ENCODE peak calls at places on chromosomes 11 and 22, in four cellular contexts. Y is H1, B is spleen, T is GM12878. X is an unnamed sample.

GRCh38 chr11:117387992-117388765 is 60.5 kb downstream of the CEP164 start:
- DNase-seq in B (no peak), Y (no peak), T (no peak), X (no peak)

GRCh38 chr11:122354029-122354697 is 238.1 kb upstream of the BLID start:
- DNase-seq in T (no peak), B (no peak), Y (no peak), X (no peak)

GRCh38 chr11:126133902-126134301 is 71.2 kb upstream of the CDON start:
- DNase-seq in B (peak; percentile 31), Y (no peak), T (no peak), X (no peak)

GRCh38 chr22:19175602-19176174 is 2.8 kb downstream of the SLC25A1 start:
- DNase-seq in B (no peak), Y (no peak), T (no peak), X (no peak)

GRCh38 chr11:104798794-104799193 is 99.5 kb downstream of the CASP12 start:
- DNase-seq in T (no peak), Y (no peak), B (no peak), X (no peak)

GRCh38 chr11:9120659-9121350 is 29.4 kb upstream of the SCUBE2 start:
- DNase-seq in T (no peak), B (no peak), Y (peak; percentile 36), X (no peak)

GRCh38 chr11:7577226-7577882 is 63.6 kb downstream of the PPFIBP2 start:
- DNase-seq in B (no peak), Y (no peak), T (no peak), X (peak; percentile 47)

GRCh38 chr22:26565889-26566288 is 24.0 kb downstream of the TPST2 start:
- DNase-seq in T (no peak), Y (no peak), B (no peak), X (no peak)

GRCh38 chr11:62439785-62440602 is 21.2 kb downstream of the SCGB1A1 start:
- DNase-seq in T (no peak), B (no peak), Y (no peak), X (no peak)

GRCh38 chr11:7485136-7485853 is at the start of gene OLFML1:
- DNase-seq in Y (no peak), T (no peak), B (no peak), X (no peak)

GRCh38 chr11:130314184-130314748 is 451 bp downstream of the ZBTB44 start:
- DNase-seq in T (no peak), Y (no peak), B (peak; percentile 95), X (peak; percentile 79)

GRCh38 chr22:44620129-44620840 is 81.7 kb upstream of the PRR5 start:
- DNase-seq in Y (peak; percentile 36), B (peak; percentile 92), T (no peak), X (peak; percentile 64)

GRCh38 chr11:3134651-3135490 is 30.2 kb downstream of the OSBPL5 start:
- DNase-seq in T (no peak), Y (no peak), B (peak; percentile 78), X (peak; percentile 8)

GRCh38 chr11:65634905-65635731 is 2.8 kb upstream of the SIPA1 start:
- DNase-seq in T (no peak), B (peak; percentile 75), Y (no peak), X (no peak)
- H3K36me3 ChIP-seq in T (peaks cover 19% of the 10 kb centered on the region), B (peaks cover 72% of the 10 kb centered on the region), Y (peaks cover 23% of the 10 kb centered on the region), X (no peaks in the 10 kb centered on the region)

DNA sequence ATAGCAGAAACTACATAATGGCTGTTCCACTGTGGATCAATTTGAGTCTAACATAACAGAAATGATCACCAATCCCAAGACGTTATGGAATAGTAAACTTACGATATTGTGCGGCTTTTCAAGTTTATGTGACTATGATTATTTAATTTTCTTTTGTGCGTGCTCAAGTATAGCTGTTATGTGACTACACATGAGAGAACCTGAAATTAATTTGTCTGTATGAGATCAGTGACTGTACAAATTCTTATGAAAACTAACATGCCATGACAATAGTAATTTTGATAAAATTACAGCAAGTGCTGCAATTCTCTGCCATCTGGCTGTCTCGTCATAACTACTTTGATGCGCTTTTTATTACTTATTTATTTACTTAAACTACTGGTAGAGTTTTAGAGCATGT is 343.2 kb downstream of the DCDC1 start:
- DNase-seq in B (no peak), T (no peak), Y (no peak), X (no peak)
- TF ChIP-seq POLR2AphosphoS5 in B (no peak), T (no peak), Y (no peak), X (no peak)

GRCh38 chr11:94133752-94134151 is 5.1 kb downstream of the PANX1 start:
- DNase-seq in T (no peak), Y (no peak), B (no peak), X (no peak)

GRCh38 chr11:94132152-94132558 is 3.5 kb downstream of the PANX1 start:
- DNase-seq in Y (no peak), T (no peak), B (no peak), X (peak; percentile 20)

GRCh38 chr11:94132823-94133408 is 4.3 kb downstream of the PANX1 start:
- DNase-seq in Y (no peak), B (no peak), T (no peak), X (no peak)

GRCh38 chr11:94131363-94132115 is 2.9 kb downstream of the PANX1 start:
- DNase-seq in T (no peak), B (no peak), Y (no peak), X (no peak)

DNA sequence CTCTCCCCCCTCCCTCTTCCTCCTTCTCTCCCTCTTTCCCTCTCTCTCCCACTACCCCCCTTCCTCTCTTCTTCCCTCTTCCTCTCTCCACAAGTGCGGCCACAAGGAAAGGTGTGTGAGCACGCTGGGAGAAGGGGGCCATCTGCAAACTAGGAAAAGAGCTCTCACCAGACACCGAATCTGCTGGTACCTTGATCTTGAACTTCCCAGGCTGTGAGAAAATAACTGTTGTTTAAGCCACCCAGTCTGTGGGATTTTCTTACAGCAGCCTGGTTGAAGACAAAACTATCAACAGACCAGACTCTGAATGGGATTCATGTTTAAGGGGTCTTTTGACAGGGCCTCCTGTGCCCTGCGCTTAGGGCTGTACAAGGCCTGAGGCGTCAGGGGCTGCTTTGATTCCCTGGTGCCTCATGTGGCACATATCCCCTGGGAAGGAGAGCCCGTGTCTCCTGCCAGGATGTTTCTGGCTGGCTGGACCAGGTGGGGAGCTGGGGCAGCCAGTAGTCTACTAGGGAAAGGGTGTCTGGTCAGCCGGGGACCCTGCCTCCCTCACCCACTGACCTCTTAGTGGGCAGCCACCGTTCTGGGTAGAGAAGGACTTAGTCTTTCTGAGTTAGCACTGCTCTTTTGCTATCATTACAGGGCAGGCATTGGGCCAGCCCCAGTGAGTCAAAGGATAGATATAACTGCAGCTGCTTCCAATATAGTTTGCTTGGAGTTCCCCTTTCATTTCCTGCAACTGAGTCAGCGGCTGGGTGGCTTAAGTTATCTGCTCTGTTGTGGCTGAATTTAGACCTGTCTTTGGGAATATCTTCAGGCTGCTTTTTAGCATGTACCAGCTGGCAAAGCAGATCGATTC is 6.2 kb downstream of the PANX1 start:
- DNase-seq in B (no peak), T (no peak), Y (no peak), X (peak; percentile 55)
- H3K27ac ChIP-seq in B (no peak overlapping the region), T (peak overlapping the region; percentile 78), Y (no peak overlapping the region), X (peak overlapping the region; percentile 81)

DNA sequence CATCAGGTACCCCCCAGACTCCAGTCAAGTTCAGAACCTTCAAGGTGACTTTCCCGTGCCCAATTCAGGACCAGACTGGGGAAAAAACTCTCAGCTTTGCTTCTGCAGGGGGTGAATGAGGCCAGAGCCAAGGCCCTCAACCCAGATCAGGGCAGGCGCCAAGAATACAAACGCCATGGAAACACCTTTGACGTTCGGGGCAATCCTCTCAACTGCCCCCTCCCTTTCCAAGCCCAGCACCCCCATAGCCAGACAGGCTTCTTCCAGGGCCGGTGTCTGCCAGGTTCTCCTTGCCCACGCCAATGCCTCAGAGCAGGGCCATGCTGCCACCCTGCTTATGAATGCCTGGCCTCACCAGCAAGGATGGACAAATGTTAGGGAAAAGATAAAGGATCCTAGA is 5.8 kb downstream of the ARHGAP1 start:
- DNase-seq in B (no peak), Y (no peak), T (no peak), X (no peak)
- H3K36me3 ChIP-seq in B (peaks cover 78% of the 10 kb centered on the region), Y (peaks cover 8% of the 10 kb centered on the region), T (peaks cover 5% of the 10 kb centered on the region), X (no peaks in the 10 kb centered on the region)

GRCh38 chr22:37633082-37633692 is 6.3 kb upstream of the SH3BP1 start:
- DNase-seq in T (peak; percentile 74), B (peak; percentile 88), Y (no peak), X (peak; percentile 54)

GRCh38 chr22:37635157-37635556 is 4.3 kb upstream of the SH3BP1 start:
- DNase-seq in T (no peak), Y (no peak), B (peak; percentile 73), X (no peak)

GRCh38 chr22:37634505-37635002 is 4.9 kb upstream of the SH3BP1 start:
- DNase-seq in Y (no peak), B (peak; percentile 82), T (no peak), X (no peak)

GRCh38 chr22:37632174-37633081 is 7.0 kb upstream of the SH3BP1 start:
- DNase-seq in B (peak; percentile 85), T (no peak), Y (no peak), X (no peak)

GRCh38 chr22:37633693-37634504 is 5.6 kb upstream of the SH3BP1 start:
- DNase-seq in T (peak; percentile 60), B (peak; percentile 96), Y (peak; percentile 41), X (peak; percentile 84)
- TF ChIP-seq POLR2AphosphoS5 in T (peak; percentile 50), B (peak; percentile 83), Y (peak; percentile 62), X (peak; percentile 34)

GRCh38 chr11:74681686-74682651 is 49.3 kb downstream of the CHRDL2 start:
- DNase-seq in B (peak; percentile 71), T (no peak), Y (no peak), X (peak; percentile 26)
- H3K27ac ChIP-seq in B (no peak overlapping the region), T (no peak overlapping the region), Y (no peak overlapping the region), X (peak overlapping the region; percentile 39)

GRCh38 chr22:32695451-32695891 is 106.0 kb upstream of the TIMP3 start:
- DNase-seq in Y (no peak), T (no peak), B (no peak), X (no peak)
- H3K36me3 ChIP-seq in Y (peaks cover 2% of the 10 kb centered on the region), T (no peaks in the 10 kb centered on the region), B (no peaks in the 10 kb centered on the region), X (no peaks in the 10 kb centered on the region)

GRCh38 chr11:98630736-98631135 is 390.0 kb upstream of the CNTN5 start:
- DNase-seq in B (no peak), T (no peak), Y (no peak), X (no peak)
- TF ChIP-seq POLR2AphosphoS5 in B (no peak), T (no peak), Y (no peak), X (no peak)

GRCh38 chr11:84686726-84687125 is 940.4 kb downstream of the DLG2 start:
- DNase-seq in B (no peak), Y (no peak), T (no peak), X (no peak)
- H3K27ac ChIP-seq in B (no peak overlapping the region), Y (no peak overlapping the region), T (no peak overlapping the region), X (no peak overlapping the region)

X was measured in transverse colon.